ENCODE peak calls at places on chromosomes 3 and 15, in eight cellular contexts. Z is RPMI7951; D is stimulated activated CD8-positive, alpha-beta memory T cell treated with anti-CD3 and anti-CD28 coated beads, Interleukin-15, amount 100 ng/mL, for 4 hours; S is sciatic nerve; X is posterior cingulate gyrus; B is HFFc6; Q is CD8-positive, alpha-beta memory T cell; A is mucosa of descending colon. N is an unnamed sample.

GRCh38 chr15:99155961-99156443 is 51.1 kb downstream of the SYNM start:
- DNase-seq in A (no peak), X (no peak), Z (no peak), B (peak), D (no peak), S (no peak), Q (no peak), N (no peak)

GRCh38 chr15:64775551-64776401 is at the start of gene RBPMS2:
- DNase-seq in Z (peak), X (no peak), S (peak), B (no peak), A (peak), D (no peak), Q (no peak), N (no peak)

GRCh38 chr3:12294885-12295580 is 6.2 kb downstream of the PPARG start:
- DNase-seq in A (no peak), B (peak), D (no peak), Z (peak), S (no peak), X (no peak), Q (no peak), N (no peak)

GRCh38 chr15:70439304-70439877 is 324.0 kb downstream of the UACA start:
- DNase-seq in Z (no peak), A (no peak), S (no peak), B (no peak), D (no peak), Q (no peak), X (no peak), N (no peak)

GRCh38 chr15:65583701-65584100 is 27.2 kb downstream of the INTS14 start:
- DNase-seq in S (no peak), A (peak), Z (peak), B (peak), Q (peak), D (peak), X (no peak), N (no peak)

GRCh38 chr3:46852839-46853355 is 10.3 kb downstream of the MYL3 start:
- DNase-seq in B (no peak), D (no peak), S (peak), X (no peak), Q (no peak), Z (no peak), A (no peak), N (no peak)

GRCh38 chr15:69388259-69388658 is 25.9 kb upstream of the KIF23 start:
- DNase-seq in Z (peak), D (no peak), B (peak), Q (no peak), X (no peak), A (no peak), S (no peak), N (no peak)

GRCh38 chr3:159631226-159631625 is 357.4 kb upstream of the IL12A start:
- DNase-seq in D (no peak), Q (no peak), A (no peak), X (no peak), B (no peak), Z (no peak), S (no peak), N (no peak)

GRCh38 chr3:31908391-31909097 is 72.5 kb downstream of the OSBPL10 start:
- DNase-seq in S (no peak), Q (no peak), Z (peak), D (no peak), X (no peak), B (peak), A (no peak), N (no peak)

GRCh38 chr3:123344175-123344908 is 104.5 kb downstream of the ADCY5 start:
- DNase-seq in A (no peak), B (peak), Z (no peak), D (no peak), X (no peak), Q (no peak), S (no peak), N (no peak)

GRCh38 chr3:128425142-128425845 is 41.4 kb downstream of the DNAJB8 start:
- DNase-seq in X (no peak), S (no peak), Q (no peak), B (no peak), A (no peak), D (no peak), Z (no peak), N (no peak)

GRCh38 chr15:82712036-82712435 is 2.4 kb upstream of the AP3B2 start:
- DNase-seq in Z (no peak), S (no peak), A (no peak), B (no peak), D (no peak), X (no peak), Q (no peak), N (no peak)

GRCh38 chr3:108818404-108818803 is 4.2 kb upstream of the TRAT1 start:
- DNase-seq in B (no peak), Q (peak), A (peak), X (no peak), S (no peak), D (no peak), Z (peak), N (peak)

GRCh38 chr3:157572559-157573270 is 69.5 kb upstream of the VEPH1 start:
- DNase-seq in D (no peak), Z (peak), B (peak), S (no peak), Q (no peak), X (no peak), A (peak), N (peak)

GRCh38 chr15:89370120-89371077 is 35.8 kb upstream of the POLG start:
- DNase-seq in A (no peak), Z (no peak), S (no peak), D (no peak), B (no peak), Q (no peak), X (no peak), N (no peak)

GRCh38 chr3:101803152-101803782 is 24.3 kb downstream of the NXPE3 start:
- DNase-seq in B (peak), Z (peak), Q (peak), A (peak), D (no peak), X (peak), S (no peak), N (peak)

GRCh38 chr3:139120336-139120971 is 75.8 kb upstream of the PRR23C start:
- DNase-seq in Z (peak), D (no peak), S (no peak), X (no peak), A (no peak), B (peak), Q (no peak), N (no peak)

GRCh38 chr3:52925405-52926313 is 28.3 kb upstream of the STIMATE start:
- DNase-seq in A (no peak), S (no peak), X (no peak), B (no peak), Z (no peak), Q (no peak), D (no peak), N (no peak)

GRCh38 chr3:182212479-182213076 is 500.9 kb downstream of the SOX2 start:
- DNase-seq in X (peak), Z (peak), D (no peak), A (no peak), S (no peak), Q (no peak), B (no peak), N (peak)

GRCh38 chr3:42080452-42080872 is 10.7 kb upstream of the TRAK1 start:
- DNase-seq in S (no peak), X (peak), Z (peak), A (peak), B (peak), D (no peak), Q (no peak), N (peak)

GRCh38 chr3:188053710-188054379 is 100.1 kb upstream of the LPP start:
- DNase-seq in A (no peak), D (no peak), Q (no peak), X (no peak), Z (peak), B (no peak), S (no peak), N (no peak)

GRCh38 chr15:40054056-40054745 is 15.2 kb upstream of the SRP14 start:
- DNase-seq in Z (peak), B (no peak), A (no peak), Q (no peak), X (no peak), D (no peak), S (no peak), N (no peak)

GRCh38 chr3:119510690-119511089 is 12.3 kb downstream of the TIMMDC1 start:
- DNase-seq in Z (no peak), Q (no peak), A (no peak), S (no peak), B (no peak), X (no peak), D (no peak), N (no peak)

GRCh38 chr3:101303089-101303731 is 17.2 kb downstream of the IMPG2 start:
- DNase-seq in S (no peak), B (no peak), Z (no peak), Q (no peak), A (no peak), X (no peak), D (no peak), N (no peak)

GRCh38 chr3:15638193-15638890 is 36.8 kb downstream of the BTD start:
- DNase-seq in Q (no peak), X (no peak), B (peak), S (no peak), Z (no peak), A (no peak), D (no peak), N (no peak)

GRCh38 chr3:99627062-99627826 is 11.2 kb upstream of the COL8A1 start:
- DNase-seq in D (no peak), X (no peak), A (no peak), Z (peak), Q (no peak), B (peak), S (no peak), N (no peak)

GRCh38 chr3:4995500-4996053 is 16.3 kb downstream of the BHLHE40 start:
- DNase-seq in S (peak), D (no peak), Q (no peak), A (peak), B (peak), Z (peak), X (no peak), N (no peak)

GRCh38 chr3:123053107-123053506 is 13.7 kb upstream of the PDIA5 start:
- DNase-seq in X (no peak), Q (no peak), B (no peak), Z (no peak), D (no peak), S (no peak), A (peak), N (no peak)

GRCh38 chr3:27639271-27639670 is 82.9 kb downstream of the EOMES start:
- DNase-seq in X (no peak), D (no peak), A (no peak), Z (no peak), S (no peak), B (no peak), Q (no peak), N (no peak)

GRCh38 chr15:71125831-71126453 is 10.7 kb downstream of the THSD4 start:
- DNase-seq in B (no peak), Z (peak), S (no peak), X (no peak), D (no peak), A (no peak), Q (no peak), N (no peak)

GRCh38 chr15:31758126-31758525 is 272.2 kb upstream of the CHRNA7 start:
- DNase-seq in A (peak), S (no peak), B (no peak), Q (no peak), X (peak), Z (peak), D (no peak), N (peak)

GRCh38 chr15:98900382-98900781 is 107.2 kb downstream of the PGPEP1L start:
- DNase-seq in B (no peak), S (no peak), D (no peak), Q (no peak), A (no peak), X (no peak), Z (no peak), N (no peak)

GRCh38 chr3:87088984-87089841 is 98.3 kb upstream of the VGLL3 start:
- DNase-seq in Z (peak), A (peak), X (peak), D (no peak), Q (no peak), B (peak), S (peak), N (no peak)

GRCh38 chr15:91866971-91867372 is 13.5 kb downstream of the SLCO3A1 start:
- DNase-seq in D (no peak), Q (no peak), Z (no peak), B (no peak), A (no peak), S (no peak), X (peak), N (no peak)

GRCh38 chr3:85170646-85171045 is 211.9 kb downstream of the CADM2 start:
- DNase-seq in X (no peak), Z (no peak), D (no peak), Q (no peak), B (no peak), A (no peak), S (no peak), N (no peak)

GRCh38 chr3:22989716-22990115 is 213.4 kb upstream of the UBE2E2 start:
- DNase-seq in Q (no peak), Z (no peak), A (no peak), S (no peak), B (no peak), X (no peak), D (no peak), N (no peak)

GRCh38 chr3:99248130-99248529 is 346.6 kb upstream of the DCBLD2 start:
- DNase-seq in Q (no peak), D (no peak), S (no peak), Z (peak), X (no peak), A (no peak), B (no peak), N (no peak)

GRCh38 chr15:37518436-37518835 is 416.0 kb upstream of the TMCO5A start:
- DNase-seq in X (no peak), B (no peak), Q (no peak), A (no peak), S (no peak), D (no peak), Z (no peak), N (no peak)

GRCh38 chr3:104947946-104948345 is 418.8 kb upstream of the ALCAM start:
- DNase-seq in Q (no peak), Z (no peak), D (no peak), A (no peak), X (no peak), S (no peak), B (peak), N (no peak)

N was measured in NCI-H460.